ENCODE peak calls at places on chromosomes 5 and 9, in seven cellular contexts. V is spleen, T is pancreas, I is cardiac muscle cell, O is HL-60, L is neural progenitor cell, W is psoas muscle. J is an unnamed sample.

GRCh38 chr5:43514471-43514815 is 505 bp downstream of the C5orf34 start:
- DNase-seq in V (no peak), T (no peak), I (no peak), O (no peak), L (no peak), W (no peak), J (peak; percentile 51)

GRCh38 chr9:13110766-13111400 is 168.6 kb downstream of the MPDZ start:
- DNase-seq in V (no peak), T (peak; percentile 43), I (no peak), O (no peak), L (no peak), W (peak; percentile 58), J (no peak)

GRCh38 chr9:2469681-2470141 is 151.9 kb upstream of the VLDLR start:
- DNase-seq in V (no peak), T (no peak), I (peak; percentile 44), O (peak; percentile 4), L (peak; percentile 38), W (no peak), J (no peak)

GRCh38 chr5:33939863-33940262 is 3.7 kb downstream of the RXFP3 start:
- DNase-seq in V (no peak), T (no peak), I (no peak), O (no peak), L (no peak), W (no peak), J (no peak)

GRCh38 chr5:39433123-39433522 is 8.3 kb upstream of the DAB2 start:
- DNase-seq in V (no peak), T (no peak), I (no peak), O (no peak), L (no peak), W (no peak), J (no peak)

GRCh38 chr5:87408219-87408618 is 4.5 kb downstream of the CCNH start:
- DNase-seq in V (no peak), T (no peak), I (no peak), O (no peak), L (no peak), W (no peak), J (no peak)

GRCh38 chr5:139652788-139653241 is 4.7 kb downstream of the CXXC5 start:
- DNase-seq in V (no peak), T (no peak), I (no peak), O (no peak), L (no peak), W (peak; percentile 49), J (no peak)

GRCh38 chr9:16361118-16361517 is 509.4 kb downstream of the BNC2 start:
- DNase-seq in V (no peak), T (no peak), I (no peak), O (no peak), L (no peak), W (no peak), J (no peak)

GRCh38 chr5:97412959-97413358 is 229.9 kb upstream of the RIOK2 start:
- DNase-seq in V (no peak), T (no peak), I (no peak), O (no peak), L (no peak), W (no peak), J (no peak)

GRCh38 chr5:52709171-52709925 is 78.4 kb upstream of the ITGA1 start:
- DNase-seq in V (no peak), T (no peak), I (no peak), O (no peak), L (no peak), W (no peak), J (no peak)

GRCh38 chr9:107819772-107820171 is 330.2 kb upstream of the KLF4 start:
- DNase-seq in V (no peak), T (no peak), I (peak; percentile 11), O (no peak), L (peak; percentile 30), W (no peak), J (no peak)

GRCh38 chr9:20144255-20144654 is 355.4 kb upstream of the SLC24A2 start:
- DNase-seq in V (no peak), T (no peak), I (no peak), O (no peak), L (peak; percentile 7), W (no peak), J (no peak)

DNA sequence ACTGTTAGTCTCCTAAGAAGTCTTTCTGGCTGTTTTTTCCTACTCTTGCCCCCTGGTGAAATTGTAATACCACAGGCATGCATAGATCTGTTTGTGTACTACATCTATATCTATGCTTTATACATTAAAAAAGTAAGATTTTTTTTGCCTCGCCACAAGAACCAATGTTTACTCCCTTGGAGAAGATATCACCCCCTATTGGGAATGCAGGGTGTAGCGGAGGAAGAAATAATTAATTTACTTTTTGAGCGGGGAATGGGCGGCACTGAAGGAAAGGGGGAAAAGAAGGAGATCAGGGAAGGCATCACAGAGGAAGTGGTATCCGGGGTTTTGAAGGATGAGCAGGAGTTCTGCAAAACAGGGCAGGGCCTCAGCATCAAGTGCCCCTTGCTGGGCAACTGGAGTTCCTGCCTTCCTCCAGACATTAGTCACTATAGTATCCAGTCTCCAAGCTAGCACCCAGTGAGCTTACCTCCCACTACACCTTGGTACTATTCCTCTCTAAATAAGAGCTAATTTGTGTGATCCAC is 134.9 kb downstream of the GABBR2 start:
- DNase-seq in V (no peak), T (no peak), I (no peak), O (no peak), L (no peak), W (no peak), J (no peak)
- H3K27me3 ChIP-seq in V (no peaks in the 10 kb centered on the region), T (no peaks in the 10 kb centered on the region), I (no peaks in the 10 kb centered on the region), O (peaks cover 12% of the 10 kb centered on the region), L (no peaks in the 10 kb centered on the region), W (peaks cover 4% of the 10 kb centered on the region), J (peaks cover 14% of the 10 kb centered on the region)

DNA sequence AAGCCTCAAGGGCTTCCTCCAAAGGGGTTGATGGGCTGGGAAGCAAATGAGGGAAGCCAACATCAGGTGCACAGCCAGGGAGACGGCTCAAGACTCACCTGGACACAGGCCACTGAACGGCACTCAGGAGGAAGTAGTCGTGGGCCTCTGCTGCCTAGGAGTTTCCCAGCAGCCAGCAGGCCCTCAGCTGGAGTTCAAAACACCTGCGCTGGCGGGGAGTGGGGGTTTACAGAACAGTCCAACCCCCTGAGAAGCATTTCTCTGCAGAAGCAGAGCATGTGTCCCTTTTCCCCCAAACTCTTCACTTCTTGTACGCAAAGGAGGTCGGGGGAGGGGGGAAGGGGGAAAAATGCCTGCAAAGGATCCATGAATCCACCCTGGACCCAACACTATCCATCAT is 2.3 kb downstream of the WHRN start:
- DNase-seq in V (no peak), T (peak; percentile 28), I (no peak), O (no peak), L (no peak), W (no peak), J (no peak)
- H3K27ac ChIP-seq in V (peak overlapping the region; percentile 35), T (peak overlapping the region; percentile 57), I (peak overlapping the region; percentile 61), O (no peak overlapping the region), L (no peak overlapping the region), W (no peak overlapping the region), J (no peak overlapping the region)

GRCh38 chr9:25517701-25518100 is 160.5 kb downstream of the TUSC1 start:
- DNase-seq in V (no peak), T (no peak), I (no peak), O (no peak), L (no peak), W (no peak), J (no peak)

GRCh38 chr9:25513509-25514033 is 164.7 kb downstream of the TUSC1 start:
- DNase-seq in V (no peak), T (no peak), I (no peak), O (no peak), L (no peak), W (no peak), J (no peak)

DNA sequence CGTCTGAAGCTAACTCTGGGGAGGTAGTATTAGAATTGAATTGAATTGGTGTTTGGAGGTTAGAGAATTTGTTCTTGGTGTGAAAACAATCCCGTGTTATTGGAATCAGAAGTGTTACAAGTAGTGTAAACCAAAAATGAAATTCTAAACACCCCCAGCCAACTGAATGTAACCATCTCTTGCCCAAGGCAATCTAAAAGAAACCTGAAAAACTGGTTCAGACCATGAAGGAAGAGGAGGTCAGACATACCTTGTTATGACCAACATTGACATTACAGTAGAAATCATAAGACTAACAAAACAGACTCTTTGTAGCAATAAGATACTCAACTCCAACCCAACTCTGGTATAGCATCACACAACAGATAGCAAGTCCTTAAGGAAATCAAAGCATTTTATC is 159.0 kb downstream of the TUSC1 start:
- DNase-seq in V (no peak), T (no peak), I (no peak), O (no peak), L (no peak), W (no peak), J (no peak)
- TF ChIP-seq CTCF in V (no peak), T (no peak), I (no peak), O (no peak), L (no peak), W (no peak), J (no peak)

DNA sequence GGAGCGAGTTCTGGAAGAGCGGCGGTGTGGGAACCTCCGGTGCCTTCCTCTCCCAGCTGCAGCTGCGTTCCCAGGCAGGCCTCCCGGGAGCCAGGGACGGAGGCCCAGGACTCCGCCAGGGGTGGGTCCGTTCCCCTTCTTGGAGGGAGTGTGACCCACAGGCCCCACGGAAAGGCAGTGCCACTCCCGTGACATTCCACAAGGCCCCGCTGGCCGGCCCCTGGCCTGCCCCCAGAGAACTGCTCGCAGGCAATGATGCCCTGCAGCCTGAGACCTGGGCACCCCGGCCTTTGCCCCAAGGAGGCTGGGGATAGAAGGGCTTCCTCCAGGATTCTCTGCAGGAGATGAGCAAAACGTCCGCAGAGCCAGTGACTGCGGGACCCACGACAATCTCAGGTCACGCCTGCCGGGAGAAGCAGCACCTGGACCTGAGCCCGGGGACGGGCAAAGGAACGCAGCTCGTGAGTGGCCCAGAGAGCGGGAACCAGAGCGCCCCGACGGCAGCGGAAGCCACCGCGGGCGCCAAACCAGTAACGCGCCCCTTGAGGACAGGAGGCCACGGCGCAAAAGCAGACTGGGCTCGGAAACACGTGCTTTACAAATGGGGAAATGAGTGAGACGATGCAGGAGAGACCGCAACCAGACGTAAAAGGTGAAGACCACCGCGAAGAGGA is 9.3 kb downstream of the OBP2B start:
- DNase-seq in V (peak; percentile 81), T (peak; percentile 59), I (no peak), O (peak; percentile 5), L (no peak), W (peak; percentile 76), J (no peak)
- H3K27me3 ChIP-seq in V (no peaks in the 10 kb centered on the region), T (no peaks in the 10 kb centered on the region), I (peaks cover 38% of the 10 kb centered on the region), O (no peaks in the 10 kb centered on the region), L (peaks cover 85% of the 10 kb centered on the region), W (peaks cover 6% of the 10 kb centered on the region), J (peaks cover 23% of the 10 kb centered on the region)

GRCh38 chr9:124818431-124819281 is 34.6 kb upstream of the WDR38 start:
- DNase-seq in V (peak; percentile 83), T (peak; percentile 80), I (no peak), O (no peak), L (no peak), W (no peak), J (no peak)
- H3K27ac ChIP-seq in V (no peak overlapping the region), T (peak overlapping the region; percentile 91), I (peak overlapping the region; percentile 65), O (no peak overlapping the region), L (no peak overlapping the region), W (no peak overlapping the region), J (no peak overlapping the region)

DNA sequence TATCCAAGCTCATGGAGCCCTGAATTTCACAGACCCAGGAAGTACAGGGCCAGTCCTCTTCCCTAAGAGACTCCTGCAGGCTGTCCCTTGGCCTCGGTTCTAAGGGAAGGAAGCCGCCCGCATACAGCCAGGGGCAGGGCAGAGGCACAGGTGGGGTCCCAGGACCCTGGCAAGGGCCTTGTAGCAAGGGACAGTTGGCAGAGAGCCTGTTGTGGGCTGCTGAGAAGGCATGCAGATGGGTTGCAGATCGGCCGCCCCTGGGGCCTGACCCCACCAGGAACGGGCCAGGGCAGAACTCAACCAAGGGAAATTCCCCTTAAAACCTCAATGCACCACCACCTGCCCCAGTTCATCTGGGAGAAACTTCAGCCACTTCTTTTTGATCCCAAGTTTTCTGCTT is 36.1 kb downstream of the IPPK start:
- DNase-seq in V (peak; percentile 42), T (no peak), I (no peak), O (no peak), L (no peak), W (no peak), J (no peak)
- TF ChIP-seq CTCF in V (no peak), T (no peak), I (no peak), O (no peak), L (no peak), W (no peak), J (no peak)

GRCh38 chr5:150271296-150271692 is 18.3 kb downstream of the CAMK2A start:
- DNase-seq in V (no peak), T (no peak), I (no peak), O (no peak), L (no peak), W (no peak), J (no peak)
- H3K27me3 ChIP-seq in V (no peaks in the 10 kb centered on the region), T (no peaks in the 10 kb centered on the region), I (no peaks in the 10 kb centered on the region), O (peaks cover 5% of the 10 kb centered on the region), L (no peaks in the 10 kb centered on the region), W (no peaks in the 10 kb centered on the region), J (no peaks in the 10 kb centered on the region)